ENCODE peak calls at places on chromosomes 7 and 10, in seven cellular contexts. One of them, this sample, is unnamed.

GRCh38 chr10:80500572-80501380 is 36.9 kb upstream of the SH2D4B start:
- DNase-seq in HepG2: no peak
- DNase-seq in K562: peak; percentile 64
- DNase-seq in GM12878: peak; percentile 34
- DNase-seq in HCT116: no peak
- DNase-seq in H1: no peak
- DNase-seq in HEK293T: no peak
- DNase-seq in this sample: no peak

GRCh38 chr7:378551-379455 is 88.8 kb downstream of the FOXL3 start:
- DNase-seq in HEK293T: no peak
- DNase-seq in HCT116: no peak
- DNase-seq in HepG2: no peak
- DNase-seq in K562: no peak
- DNase-seq in H1: no peak
- DNase-seq in GM12878: no peak
- DNase-seq in this sample: peak; percentile 15

GRCh38 chr7:42189535-42189934 is 47.5 kb downstream of the GLI3 start:
- DNase-seq in HCT116: no peak
- DNase-seq in HEK293T: no peak
- DNase-seq in HepG2: no peak
- DNase-seq in H1: no peak
- DNase-seq in GM12878: no peak
- DNase-seq in K562: no peak
- DNase-seq in this sample: no peak

GRCh38 chr7:81449105-81449504 is 320.7 kb downstream of the HGF start:
- DNase-seq in H1: no peak
- DNase-seq in K562: no peak
- DNase-seq in HCT116: no peak
- DNase-seq in HEK293T: no peak
- DNase-seq in GM12878: no peak
- DNase-seq in HepG2: no peak
- DNase-seq in this sample: no peak

GRCh38 chr10:119306514-119306951 is 99.2 kb downstream of the GRK5 start:
- DNase-seq in K562: peak; percentile 50
- DNase-seq in HCT116: no peak
- DNase-seq in GM12878: peak; percentile 71
- DNase-seq in HepG2: no peak
- DNase-seq in H1: no peak
- DNase-seq in HEK293T: no peak
- DNase-seq in this sample: peak; percentile 25

GRCh38 chr10:75111906-75112703 is 649 bp downstream of the SAMD8 start:
- DNase-seq in HCT116: peak; percentile 1
- DNase-seq in HepG2: peak; percentile 48
- DNase-seq in K562: peak; percentile 71
- DNase-seq in HEK293T: peak; percentile 60
- DNase-seq in GM12878: peak; percentile 30
- DNase-seq in H1: peak; percentile 74
- DNase-seq in this sample: peak; percentile 60

GRCh38 chr7:1268076-1268815 is 35.6 kb downstream of the UNCX start:
- DNase-seq in HEK293T: no peak
- DNase-seq in H1: no peak
- DNase-seq in HepG2: no peak
- DNase-seq in GM12878: no peak
- DNase-seq in K562: no peak
- DNase-seq in HCT116: no peak
- DNase-seq in this sample: peak; percentile 4

GRCh38 chr7:85184599-85185354 is 2.1 kb downstream of the SEMA3D start:
- DNase-seq in GM12878: no peak
- DNase-seq in HepG2: no peak
- DNase-seq in HEK293T: peak; percentile 22
- DNase-seq in K562: no peak
- DNase-seq in HCT116: no peak
- DNase-seq in H1: peak; percentile 54
- DNase-seq in this sample: peak; percentile 49

GRCh38 chr10:131195552-131196159 is 115.9 kb downstream of the TCERG1L start:
- DNase-seq in K562: no peak
- DNase-seq in GM12878: no peak
- DNase-seq in HEK293T: no peak
- DNase-seq in H1: peak; percentile 23
- DNase-seq in HCT116: no peak
- DNase-seq in HepG2: no peak
- DNase-seq in this sample: no peak

GRCh38 chr10:3185386-3185785 is 12.8 kb upstream of the PITRM1 start:
- DNase-seq in HCT116: no peak
- DNase-seq in HepG2: no peak
- DNase-seq in H1: no peak
- DNase-seq in K562: no peak
- DNase-seq in HEK293T: no peak
- DNase-seq in GM12878: no peak
- DNase-seq in this sample: no peak

GRCh38 chr10:93236378-93237040 is 162.8 kb downstream of the CYP26A1 start:
- DNase-seq in HEK293T: no peak
- DNase-seq in HepG2: no peak
- DNase-seq in HCT116: no peak
- DNase-seq in H1: no peak
- DNase-seq in GM12878: no peak
- DNase-seq in K562: no peak
- DNase-seq in this sample: no peak

GRCh38 chr7:132290021-132290420 is 286.2 kb downstream of the PLXNA4 start:
- DNase-seq in HEK293T: no peak
- DNase-seq in H1: no peak
- DNase-seq in HepG2: no peak
- DNase-seq in GM12878: no peak
- DNase-seq in K562: no peak
- DNase-seq in HCT116: no peak
- DNase-seq in this sample: no peak

GRCh38 chr10:88070080-88070880 is 206.9 kb downstream of the PTEN start:
- DNase-seq in K562: no peak
- DNase-seq in HepG2: no peak
- DNase-seq in H1: no peak
- DNase-seq in HCT116: no peak
- DNase-seq in GM12878: peak; percentile 92
- DNase-seq in HEK293T: peak; percentile 15
- DNase-seq in this sample: no peak

GRCh38 chr10:69479241-69479730 is 28.0 kb downstream of the TSPAN15 start:
- DNase-seq in HCT116: no peak
- DNase-seq in GM12878: no peak
- DNase-seq in HEK293T: no peak
- DNase-seq in HepG2: no peak
- DNase-seq in K562: no peak
- DNase-seq in H1: no peak
- DNase-seq in this sample: no peak

GRCh38 chr10:111128331-111129167 is 51.7 kb downstream of the ADRA2A start:
- DNase-seq in H1: no peak
- DNase-seq in HCT116: peak; percentile 75
- DNase-seq in HepG2: no peak
- DNase-seq in GM12878: no peak
- DNase-seq in K562: peak; percentile 64
- DNase-seq in HEK293T: peak; percentile 55
- DNase-seq in this sample: no peak

GRCh38 chr7:114481995-114482394 is 67.4 kb downstream of the FOXP2 start:
- DNase-seq in H1: no peak
- DNase-seq in HEK293T: no peak
- DNase-seq in HCT116: no peak
- DNase-seq in GM12878: no peak
- DNase-seq in K562: no peak
- DNase-seq in HepG2: no peak
- DNase-seq in this sample: no peak

GRCh38 chr10:46547881-46548780 is 8.3 kb downstream of the GPRIN2 start:
- DNase-seq in H1: no peak
- DNase-seq in HepG2: no peak
- DNase-seq in K562: no peak
- DNase-seq in HEK293T: no peak
- DNase-seq in HCT116: no peak
- DNase-seq in GM12878: no peak
- DNase-seq in this sample: peak; percentile 9

GRCh38 chr7:22351878-22352277 is 5.1 kb downstream of the RAPGEF5 start:
- DNase-seq in HCT116: no peak
- DNase-seq in GM12878: no peak
- DNase-seq in HEK293T: no peak
- DNase-seq in H1: no peak
- DNase-seq in HepG2: no peak
- DNase-seq in K562: no peak
- DNase-seq in this sample: no peak

GRCh38 chr10:33311640-33312039 is 22.8 kb downstream of the NRP1 start:
- DNase-seq in HCT116: no peak
- DNase-seq in GM12878: no peak
- DNase-seq in H1: no peak
- DNase-seq in K562: no peak
- DNase-seq in HepG2: no peak
- DNase-seq in HEK293T: no peak
- DNase-seq in this sample: no peak

GRCh38 chr10:33315891-33316290 is 18.6 kb downstream of the NRP1 start:
- DNase-seq in HEK293T: no peak
- DNase-seq in HepG2: no peak
- DNase-seq in HCT116: no peak
- DNase-seq in GM12878: no peak
- DNase-seq in K562: no peak
- DNase-seq in H1: no peak
- DNase-seq in this sample: no peak

GRCh38 chr10:33320288-33320687 is 14.2 kb downstream of the NRP1 start:
- DNase-seq in HCT116: no peak
- DNase-seq in HEK293T: no peak
- DNase-seq in HepG2: no peak
- DNase-seq in H1: no peak
- DNase-seq in K562: no peak
- DNase-seq in GM12878: no peak
- DNase-seq in this sample: no peak

GRCh38 chr10:33310853-33311252 is 23.6 kb downstream of the NRP1 start:
- DNase-seq in H1: no peak
- DNase-seq in HCT116: no peak
- DNase-seq in HEK293T: no peak
- DNase-seq in GM12878: no peak
- DNase-seq in HepG2: no peak
- DNase-seq in K562: no peak
- DNase-seq in this sample: no peak

DNA sequence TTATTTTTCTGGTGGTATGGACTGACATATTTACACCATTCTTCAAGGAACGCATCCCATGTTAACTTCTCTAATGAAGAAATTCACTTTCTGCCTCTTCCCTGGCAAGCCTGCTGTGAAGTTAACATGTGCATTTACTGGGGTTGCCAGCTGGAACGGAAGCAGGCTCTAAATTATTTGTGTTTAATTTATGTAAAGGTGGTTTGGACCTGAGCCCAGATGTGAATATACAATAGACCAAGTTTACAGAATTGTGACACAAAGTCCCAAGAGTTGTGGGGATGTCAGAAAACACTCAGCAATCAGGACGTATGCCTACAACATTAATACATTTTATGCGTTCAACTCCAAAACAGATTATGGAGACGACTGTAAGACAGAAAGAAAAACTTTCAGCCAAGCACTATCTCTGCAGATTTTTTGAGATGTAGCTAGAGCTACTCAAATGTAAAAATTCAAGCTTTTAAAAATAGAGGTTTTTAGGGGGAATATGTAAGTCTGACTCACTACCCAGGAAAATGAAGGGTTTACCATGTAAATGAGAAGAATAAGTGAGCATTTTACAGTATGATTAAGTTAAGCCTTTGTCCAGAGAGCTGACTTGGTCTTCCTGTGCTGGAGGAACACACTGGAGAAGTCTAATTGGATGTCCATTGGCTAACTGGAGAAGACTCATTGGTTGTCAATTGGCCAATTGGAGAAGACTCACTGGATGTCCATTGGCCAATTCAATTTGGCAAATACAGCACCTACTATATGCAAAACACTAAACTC is 19.5 kb downstream of the NRP1 start:
- DNase-seq in K562: no peak
- DNase-seq in GM12878: no peak
- DNase-seq in H1: no peak
- DNase-seq in HEK293T: no peak
- DNase-seq in HepG2: no peak
- DNase-seq in HCT116: no peak
- DNase-seq in this sample: no peak
- TF ChIP-seq SP1 in K562: no peak
- TF ChIP-seq SP1 in GM12878: no peak
- TF ChIP-seq SP1 in H1: no peak
- TF ChIP-seq SP1 in HEK293T: no peak
- TF ChIP-seq SP1 in HepG2: no peak
- TF ChIP-seq SP1 in HCT116: no peak
- TF ChIP-seq SP1 in this sample: no peak

DNA sequence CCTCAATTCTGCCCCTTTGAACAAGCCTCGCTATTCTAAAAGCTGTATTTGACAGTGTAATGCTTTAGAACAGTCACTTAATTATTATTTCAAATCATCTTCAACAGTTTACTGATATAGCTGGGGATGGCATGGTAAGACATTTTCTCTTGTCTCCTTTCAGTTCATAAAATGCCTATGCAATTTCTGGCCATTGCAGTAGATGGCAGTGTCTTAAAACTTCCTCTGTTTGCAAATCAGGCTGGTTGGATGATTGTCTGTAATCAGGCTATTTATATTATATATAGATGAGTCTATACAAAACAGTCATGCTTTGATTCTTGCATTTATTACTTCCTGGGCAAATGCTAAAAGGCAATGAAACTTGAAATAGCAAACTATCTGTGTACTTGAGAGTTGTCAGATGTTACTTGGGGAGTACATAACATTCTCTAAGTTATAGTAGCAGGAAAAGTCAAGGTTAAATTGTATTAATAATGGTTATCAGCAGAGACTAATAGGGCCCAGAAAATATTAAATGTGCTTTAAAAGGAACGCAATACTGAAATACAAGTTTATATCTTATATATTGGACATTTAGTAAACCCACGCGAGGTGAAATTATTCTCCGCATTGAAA is 55.5 kb upstream of the LHFPL3 start:
- DNase-seq in GM12878: no peak
- DNase-seq in HCT116: peak; percentile 26
- DNase-seq in HepG2: peak; percentile 36
- DNase-seq in H1: no peak
- DNase-seq in HEK293T: peak; percentile 26
- DNase-seq in K562: peak; percentile 29
- DNase-seq in this sample: no peak
- TF ChIP-seq SP1 in GM12878: no peak
- TF ChIP-seq SP1 in HCT116: no peak
- TF ChIP-seq SP1 in HepG2: no peak
- TF ChIP-seq SP1 in H1: no peak
- TF ChIP-seq SP1 in HEK293T: no peak
- TF ChIP-seq SP1 in K562: no peak
- TF ChIP-seq SP1 in this sample: no peak

GRCh38 chr10:57657164-57657765 is 610.4 kb downstream of the IPMK start:
- DNase-seq in GM12878: no peak
- DNase-seq in HEK293T: peak; percentile 46
- DNase-seq in H1: peak; percentile 76
- DNase-seq in HepG2: peak; percentile 53
- DNase-seq in HCT116: peak; percentile 13
- DNase-seq in K562: peak; percentile 57
- DNase-seq in this sample: peak; percentile 68
- TF ChIP-seq SP1 in GM12878: no peak
- TF ChIP-seq SP1 in HEK293T: no peak
- TF ChIP-seq SP1 in H1: no peak
- TF ChIP-seq SP1 in HepG2: no peak
- TF ChIP-seq SP1 in HCT116: no peak
- TF ChIP-seq SP1 in K562: no peak
- TF ChIP-seq SP1 in this sample: no peak

DNA sequence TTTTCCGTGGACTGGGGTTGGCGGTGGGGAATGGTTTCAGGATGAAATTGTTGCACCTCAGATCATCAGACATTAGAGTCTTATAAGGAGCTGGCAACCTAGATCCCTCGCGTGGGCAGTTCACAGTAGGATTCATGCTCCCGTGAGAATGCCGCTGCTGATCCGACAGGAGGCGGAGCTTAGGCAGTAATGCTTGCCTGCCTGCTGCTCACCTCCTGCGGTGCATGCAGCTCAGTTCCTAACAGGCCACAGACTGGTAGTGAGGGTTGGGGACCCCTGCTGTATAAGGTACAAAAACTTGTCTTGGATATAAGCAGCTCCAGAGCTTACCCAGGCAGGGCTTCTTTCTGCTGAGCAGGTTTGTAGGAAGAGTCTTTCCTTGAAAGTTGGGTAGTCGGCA is 53.9 kb downstream of the SHH start:
- DNase-seq in HCT116: no peak
- DNase-seq in H1: no peak
- DNase-seq in HEK293T: no peak
- DNase-seq in HepG2: no peak
- DNase-seq in K562: no peak
- DNase-seq in GM12878: no peak
- DNase-seq in this sample: peak; percentile 44
- TF ChIP-seq SP1 in HCT116: no peak
- TF ChIP-seq SP1 in H1: no peak
- TF ChIP-seq SP1 in HEK293T: no peak
- TF ChIP-seq SP1 in HepG2: no peak
- TF ChIP-seq SP1 in K562: no peak
- TF ChIP-seq SP1 in GM12878: no peak
- TF ChIP-seq SP1 in this sample: no peak

This sample was measured in WTC11.